ENCODE peak calls at places on chromosomes 5 and 9, in seven cellular contexts. A is HCT116, N is A549, W is GM12878, P is H1, J is endothelial cell of umbilical vein, T is K562. I is an unnamed sample.

GRCh38 chr5:113017891-113018635 is 41.5 kb downstream of the DCP2 start:
- DNase-seq in A (no peak), N (no peak), W (no peak), P (no peak), J (peak), T (no peak), I (no peak)

GRCh38 chr9:91162311-91162710 is 199.4 kb downstream of the AUH start:
- DNase-seq in A (no peak), N (no peak), W (no peak), P (no peak), J (no peak), T (peak), I (peak)

GRCh38 chr9:113349434-113350337 is at the start of gene BSPRY:
- DNase-seq in A (peak), N (peak), W (no peak), P (peak), J (no peak), T (no peak), I (peak)

GRCh38 chr9:85244856-85245255 is 496.9 kb downstream of the AGTPBP1 start:
- DNase-seq in A (no peak), N (no peak), W (no peak), P (no peak), J (no peak), T (no peak), I (no peak)

GRCh38 chr5:5221731-5222130 is 81.6 kb downstream of the ADAMTS16 start:
- DNase-seq in A (no peak), N (no peak), W (no peak), P (no peak), J (no peak), T (no peak), I (no peak)

GRCh38 chr5:133884525-133885311 is 83.7 kb downstream of the C5orf15 start:
- DNase-seq in A (no peak), N (no peak), W (no peak), P (no peak), J (no peak), T (no peak), I (peak)

GRCh38 chr9:100101608-100102007 is 2.6 kb downstream of the INVS start:
- DNase-seq in A (no peak), N (no peak), W (no peak), P (no peak), J (no peak), T (peak), I (no peak)

GRCh38 chr9:78430387-78430786 is 133.5 kb downstream of the PSAT1 start:
- DNase-seq in A (no peak), N (no peak), W (no peak), P (no peak), J (no peak), T (no peak), I (no peak)

GRCh38 chr5:89397096-89397495 is 514.1 kb upstream of the MEF2C start:
- DNase-seq in A (no peak), N (no peak), W (peak), P (no peak), J (peak), T (no peak), I (peak)

GRCh38 chr5:75601567-75601966 is 9.7 kb upstream of the ANKDD1B start:
- DNase-seq in A (no peak), N (no peak), W (no peak), P (no peak), J (no peak), T (no peak), I (no peak)

GRCh38 chr5:143085319-143085917 is 315.2 kb downstream of the ARHGAP26 start:
- DNase-seq in A (no peak), N (no peak), W (no peak), P (no peak), J (no peak), T (no peak), I (no peak)

GRCh38 chr9:6838158-6838557 is 80.4 kb downstream of the KDM4C start:
- DNase-seq in A (no peak), N (no peak), W (no peak), P (no peak), J (no peak), T (no peak), I (no peak)

GRCh38 chr5:943874-944620 is 51.4 kb downstream of the TRIP13 start:
- DNase-seq in A (no peak), N (no peak), W (no peak), P (no peak), J (no peak), T (no peak), I (no peak)

GRCh38 chr5:128579111-128579510 is 41.1 kb upstream of the FBN2 start:
- DNase-seq in A (no peak), N (peak), W (no peak), P (no peak), J (peak), T (no peak), I (no peak)

GRCh38 chr5:27020965-27021364 is 17.4 kb downstream of the CDH9 start:
- DNase-seq in A (no peak), N (no peak), W (no peak), P (no peak), J (no peak), T (peak), I (peak)

GRCh38 chr9:136211006-136211405 is 6.1 kb upstream of the LHX3 start:
- DNase-seq in A (no peak), N (no peak), W (no peak), P (no peak), J (no peak), T (no peak), I (no peak)

GRCh38 chr5:140038373-140038957 is 4.6 kb downstream of the NRG2 start:
- DNase-seq in A (no peak), N (no peak), W (no peak), P (no peak), J (peak), T (no peak), I (no peak)

GRCh38 chr5:121164632-121165031 is 687.0 kb upstream of the FTMT start:
- DNase-seq in A (no peak), N (no peak), W (no peak), P (no peak), J (no peak), T (peak), I (peak)

GRCh38 chr5:142780871-142781270 is 10.7 kb downstream of the ARHGAP26 start:
- DNase-seq in A (no peak), N (no peak), W (no peak), P (no peak), J (no peak), T (no peak), I (peak)

GRCh38 chr9:132169672-132170392 is 8.0 kb downstream of the NTNG2 start:
- DNase-seq in A (peak), N (peak), W (no peak), P (peak), J (peak), T (peak), I (peak)

GRCh38 chr9:107481035-107481434 is 8.5 kb downstream of the KLF4 start:
- DNase-seq in A (no peak), N (peak), W (no peak), P (no peak), J (peak), T (no peak), I (peak)

GRCh38 chr5:113117543-113118110 is 141.0 kb downstream of the DCP2 start:
- DNase-seq in A (no peak), N (no peak), W (no peak), P (no peak), J (no peak), T (no peak), I (no peak)

GRCh38 chr9:130010151-130010988 is 32.6 kb downstream of the FNBP1 start:
- DNase-seq in A (no peak), N (no peak), W (no peak), P (no peak), J (no peak), T (no peak), I (no peak)

GRCh38 chr5:96896285-96896711 is 20.0 kb downstream of the ERAP2 start:
- DNase-seq in A (no peak), N (no peak), W (no peak), P (no peak), J (no peak), T (no peak), I (no peak)

GRCh38 chr5:42799241-42799608 is 12.5 kb downstream of the SELENOP start:
- DNase-seq in A (no peak), N (no peak), W (no peak), P (no peak), J (no peak), T (no peak), I (no peak)

GRCh38 chr5:180839227-180839626 is 21.8 kb downstream of the ZFP62 start:
- DNase-seq in A (no peak), N (no peak), W (no peak), P (no peak), J (no peak), T (no peak), I (no peak)

GRCh38 chr5:73392775-73393174 is 55.8 kb downstream of the FOXD1 start:
- DNase-seq in A (no peak), N (no peak), W (no peak), P (no peak), J (no peak), T (no peak), I (no peak)

GRCh38 chr9:14313951-14314423 is at the start of gene NFIB:
- DNase-seq in A (no peak), N (peak), W (no peak), P (peak), J (peak), T (peak), I (no peak)

GRCh38 chr5:107875834-107876233 is 205.1 kb upstream of the EFNA5 start:
- DNase-seq in A (peak), N (no peak), W (no peak), P (no peak), J (no peak), T (no peak), I (no peak)

GRCh38 chr9:135100241-135101067 is 13.0 kb downstream of the OLFM1 start:
- DNase-seq in A (no peak), N (no peak), W (no peak), P (no peak), J (no peak), T (no peak), I (no peak)

GRCh38 chr5:80153586-80154126 is 102.2 kb downstream of the SERINC5 start:
- DNase-seq in A (no peak), N (no peak), W (no peak), P (no peak), J (no peak), T (no peak), I (no peak)

GRCh38 chr5:131610198-131611063 is 24.6 kb downstream of the RAPGEF6 start:
- DNase-seq in A (peak), N (peak), W (no peak), P (no peak), J (peak), T (no peak), I (no peak)

GRCh38 chr5:151123897-151124751 is 33.5 kb downstream of the ANXA6 start:
- DNase-seq in A (no peak), N (peak), W (peak), P (no peak), J (peak), T (no peak), I (no peak)

GRCh38 chr9:88202321-88202720 is 64.0 kb upstream of the SPATA31C2 start:
- DNase-seq in A (no peak), N (no peak), W (no peak), P (no peak), J (no peak), T (no peak), I (no peak)

GRCh38 chr9:88196456-88196855 is 58.2 kb upstream of the SPATA31C2 start:
- DNase-seq in A (no peak), N (no peak), W (no peak), P (no peak), J (no peak), T (no peak), I (no peak)

GRCh38 chr9:88197016-88197415 is 58.7 kb upstream of the SPATA31C2 start:
- DNase-seq in A (no peak), N (no peak), W (no peak), P (no peak), J (no peak), T (no peak), I (no peak)

GRCh38 chr9:88197781-88198345 is 59.6 kb upstream of the SPATA31C2 start:
- DNase-seq in A (no peak), N (peak), W (no peak), P (no peak), J (no peak), T (no peak), I (peak)

DNA sequence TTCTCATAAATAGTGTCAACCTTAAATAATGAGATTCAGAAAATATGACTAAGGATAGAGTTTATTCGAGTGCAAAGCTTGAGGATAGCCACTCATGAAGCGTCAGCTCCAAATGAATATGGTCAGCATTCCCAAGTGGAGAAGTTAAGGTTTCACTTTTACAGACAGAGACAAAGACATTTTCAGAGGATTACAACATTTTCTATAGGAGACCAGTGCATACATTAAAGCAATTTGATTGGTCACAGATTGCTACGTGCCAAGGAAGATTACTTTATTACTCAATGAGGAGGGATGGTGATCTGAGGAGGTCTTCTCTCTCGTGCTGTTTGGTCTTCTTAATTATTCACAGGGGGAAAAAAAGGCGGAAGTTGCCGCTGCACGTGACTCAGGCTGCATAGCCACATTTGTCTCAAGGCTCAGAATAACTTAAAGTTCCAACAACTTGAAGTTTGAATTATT is 60.1 kb upstream of the SPATA31C2 start:
- DNase-seq in A (no peak), N (peak), W (no peak), P (no peak), J (no peak), T (no peak), I (peak)
- H3K4me3 ChIP-seq in A (no peak), N (peak), W (no peak), P (no peak), J (no peak), T (no peak), I (no peak)

GRCh38 chr5:167029488-167029887 is 1262.0 kb upstream of the WWC1 start:
- DNase-seq in A (no peak), N (no peak), W (no peak), P (no peak), J (no peak), T (no peak), I (no peak)

GRCh38 chr5:167036585-167036984 is 1254.9 kb upstream of the WWC1 start:
- DNase-seq in A (no peak), N (no peak), W (no peak), P (no peak), J (no peak), T (no peak), I (no peak)

GRCh38 chr5:167030500-167031120 is 1260.8 kb upstream of the WWC1 start:
- DNase-seq in A (no peak), N (peak), W (no peak), P (peak), J (no peak), T (peak), I (peak)
- TF ChIP-seq MAX in A (no peak), N (no peak), W (no peak), P (no peak), J (no peak), T (no peak), I (no peak)

GRCh38 chr9:120622790-120623189 is 42.8 kb upstream of the CDK5RAP2 start:
- DNase-seq in A (no peak), N (no peak), W (no peak), P (no peak), J (no peak), T (no peak), I (no peak)
- TF ChIP-seq POLR2A in A (no peak), N (no peak), W (no peak), P (no peak), J (no peak), T (no peak), I (no peak)

DNA sequence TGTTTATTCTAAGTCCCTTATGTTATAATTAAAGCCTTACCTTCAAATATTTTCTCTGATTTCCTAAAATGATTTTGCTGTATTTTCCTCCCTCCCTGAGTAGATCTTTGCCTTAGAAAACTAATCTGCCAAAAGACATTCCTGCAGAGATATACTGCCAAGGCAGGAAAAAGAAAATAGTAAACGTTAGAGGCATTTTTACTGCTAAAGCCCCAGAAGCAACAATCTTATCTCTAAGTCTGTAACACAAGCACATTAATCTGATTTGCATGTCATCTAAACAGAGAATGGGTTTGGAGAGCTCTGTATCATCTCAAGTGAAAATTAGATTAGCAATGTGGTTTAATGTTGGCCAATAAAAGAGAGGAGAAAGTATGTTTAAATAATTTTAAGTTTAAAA is 847.7 kb downstream of the MAT2B start:
- DNase-seq in A (no peak), N (no peak), W (no peak), P (no peak), J (no peak), T (no peak), I (no peak)
- H3K4me3 ChIP-seq in A (no peak), N (no peak), W (no peak), P (no peak), J (no peak), T (no peak), I (no peak)

I was measured in NB4.